ENCODE peak calls at places on chromosome 9, in four cellular contexts. L is mesenchymal stem cell, T is fibroblast of mammary gland, N is HepG2. W is an unnamed sample.

GRCh38 chr9:89387970-89388867 is 69.9 kb downstream of the SECISBP2 start:
- DNase-seq in T (peak), N (peak), L (peak), W (no peak)

GRCh38 chr9:130028493-130029222 is 14.3 kb downstream of the FNBP1 start:
- DNase-seq in T (no peak), N (peak), L (no peak), W (no peak)

GRCh38 chr9:35604578-35605335 is at the start of gene TESK1:
- DNase-seq in N (peak), T (peak), L (peak), W (peak)

GRCh38 chr9:82404484-82405280 is 416.1 kb downstream of the SPATA31D1 start:
- DNase-seq in L (peak), T (peak), N (no peak), W (no peak)

GRCh38 chr9:21854119-21854518 is 51.7 kb downstream of the MTAP start:
- DNase-seq in N (no peak), T (no peak), L (peak), W (no peak)

GRCh38 chr9:4905135-4905490 is 80.0 kb upstream of the JAK2 start:
- DNase-seq in L (no peak), T (no peak), N (no peak), W (no peak)

GRCh38 chr9:135268981-135269380 is 181.5 kb downstream of the OLFM1 start:
- DNase-seq in L (no peak), T (no peak), N (no peak), W (no peak)

GRCh38 chr9:18043978-18044377 is 430.0 kb upstream of the ADAMTSL1 start:
- DNase-seq in L (no peak), T (no peak), N (no peak), W (no peak)

GRCh38 chr9:93233033-93233432 is 49.1 kb downstream of the WNK2 start:
- DNase-seq in N (no peak), T (no peak), L (no peak), W (no peak)

GRCh38 chr9:5111696-5112095 is 73.7 kb downstream of the INSL6 start:
- DNase-seq in T (no peak), N (no peak), L (no peak), W (no peak)

GRCh38 chr9:89452561-89452960 is 45.4 kb downstream of the SEMA4D start:
- DNase-seq in L (no peak), T (no peak), N (no peak), W (no peak)

GRCh38 chr9:72856985-72857631 is 95.7 kb downstream of the ALDH1A1 start:
- DNase-seq in N (peak), T (peak), L (peak), W (no peak)

GRCh38 chr9:81411961-81412360 is 277.4 kb downstream of the TLE1 start:
- DNase-seq in L (peak), N (no peak), T (peak), W (no peak)

GRCh38 chr9:121783523-121784507 is 132.4 kb downstream of the DAB2IP start:
- DNase-seq in N (no peak), T (no peak), L (no peak), W (no peak)

GRCh38 chr9:6716766-6717165 is 41.0 kb upstream of the KDM4C start:
- DNase-seq in T (no peak), N (no peak), L (no peak), W (no peak)

GRCh38 chr9:130185494-130186005 is 13.3 kb downstream of the NCS1 start:
- DNase-seq in T (no peak), N (no peak), L (peak), W (no peak)

GRCh38 chr9:126516936-126517750 is 96.6 kb upstream of the LMX1B start:
- DNase-seq in T (peak), N (peak), L (peak), W (peak)

GRCh38 chr9:6877671-6878161 is 119.9 kb downstream of the KDM4C start:
- DNase-seq in N (peak), L (peak), T (peak), W (no peak)

GRCh38 chr9:32589083-32589713 is 16.2 kb upstream of the NDUFB6 start:
- DNase-seq in T (peak), N (peak), L (peak), W (no peak)

GRCh38 chr9:130030821-130031481 is 12.0 kb downstream of the FNBP1 start:
- DNase-seq in N (peak), L (no peak), T (no peak), W (no peak)

GRCh38 chr9:107548298-107549142 is 59.0 kb upstream of the KLF4 start:
- DNase-seq in N (peak), L (peak), T (peak), W (peak)

GRCh38 chr9:93209097-93209496 is 25.2 kb downstream of the WNK2 start:
- DNase-seq in N (peak), L (no peak), T (no peak), W (no peak)

GRCh38 chr9:127874301-127875216 is 2.9 kb downstream of the AK1 start:
- DNase-seq in N (no peak), L (no peak), T (no peak), W (no peak)

GRCh38 chr9:127875306-127875966 is 2.0 kb downstream of the AK1 start:
- DNase-seq in T (peak), N (no peak), L (peak), W (peak)

GRCh38 chr9:127873223-127873691 is 4.2 kb downstream of the AK1 start:
- DNase-seq in N (no peak), L (no peak), T (no peak), W (no peak)

GRCh38 chr9:127872492-127873222 is 4.8 kb downstream of the AK1 start:
- DNase-seq in T (no peak), N (no peak), L (no peak), W (no peak)

DNA sequence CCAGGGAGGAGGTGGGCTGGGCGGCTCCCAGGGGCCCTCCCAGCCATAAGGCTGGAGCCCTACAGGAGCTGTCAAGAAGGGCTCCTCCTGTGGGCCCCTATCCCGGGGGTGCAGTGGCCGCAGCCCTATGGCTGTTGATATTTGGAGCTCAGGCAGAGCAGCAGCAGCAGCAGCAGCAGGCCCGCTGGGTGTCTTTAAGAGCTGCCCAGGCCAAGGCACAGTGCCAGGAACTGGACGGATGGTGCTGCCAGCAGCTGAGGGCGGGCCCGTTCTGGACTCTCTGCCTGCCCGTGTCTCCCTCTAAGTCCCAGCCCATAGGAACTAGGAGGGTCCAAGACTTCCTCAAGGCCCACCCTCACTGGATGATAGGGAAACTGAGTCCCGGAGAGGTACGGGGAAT is 3.6 kb downstream of the AK1 start:
- DNase-seq in T (no peak), N (no peak), L (no peak), W (peak)
- H3K4me3 ChIP-seq in T (no peak), N (no peak), L (peak), W (no peak)

GRCh38 chr9:95316274-95316673 is 1.2 kb downstream of the FANCC start:
- DNase-seq in N (no peak), L (no peak), T (no peak), W (no peak)
- H3K4me3 ChIP-seq in N (peak), L (peak), T (peak), W (peak)

GRCh38 chr9:91210318-91210717 is 151.4 kb downstream of the AUH start:
- DNase-seq in N (no peak), T (peak), L (no peak), W (no peak)

GRCh38 chr9:91212592-91213243 is 149.0 kb downstream of the AUH start:
- DNase-seq in L (no peak), T (no peak), N (no peak), W (no peak)

GRCh38 chr9:91211919-91212318 is 149.8 kb downstream of the AUH start:
- DNase-seq in N (peak), T (no peak), L (no peak), W (no peak)

GRCh38 chr9:91208837-91209236 is 152.9 kb downstream of the AUH start:
- DNase-seq in L (no peak), T (no peak), N (no peak), W (no peak)

GRCh38 chr9:91211414-91211813 is 150.3 kb downstream of the AUH start:
- DNase-seq in T (no peak), L (no peak), N (no peak), W (no peak)
- H3K4me3 ChIP-seq in T (no peak), L (no peak), N (no peak), W (no peak)

DNA sequence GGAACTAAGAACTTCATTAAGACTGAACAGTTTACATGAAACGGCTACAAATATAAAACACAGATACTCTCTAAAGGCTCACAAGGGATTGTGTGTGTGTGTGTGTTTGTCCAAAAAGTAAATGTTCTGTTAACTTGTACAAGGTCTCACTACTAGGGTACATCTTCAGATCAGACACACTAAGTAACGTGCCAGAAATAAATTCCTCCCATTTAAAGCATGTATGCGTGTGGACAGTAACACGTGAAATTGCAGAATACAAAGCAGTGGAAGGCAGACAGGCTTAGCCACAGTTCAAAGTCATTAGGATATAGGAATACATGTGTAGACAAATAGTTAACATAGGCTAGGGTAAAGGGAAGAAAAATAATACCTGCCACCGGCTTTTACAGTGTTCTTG is 1.8 kb downstream of the BNC2 start:
- DNase-seq in T (peak), N (no peak), L (peak), W (no peak)
- H3K4me3 ChIP-seq in T (peak), N (no peak), L (peak), W (peak)

GRCh38 chr9:115864581-115864980 is 289.0 kb upstream of the PAPPA start:
- DNase-seq in L (no peak), N (no peak), T (no peak), W (no peak)
- H3K4me3 ChIP-seq in L (no peak), N (no peak), T (no peak), W (no peak)

GRCh38 chr9:69715825-69716224 is 43.7 kb upstream of the APBA1 start:
- DNase-seq in T (no peak), L (no peak), N (no peak), W (no peak)
- H3K4me3 ChIP-seq in T (no peak), L (no peak), N (no peak), W (no peak)

GRCh38 chr9:110251212-110251611 is 5.1 kb downstream of the TXN start:
- DNase-seq in L (peak), N (peak), T (no peak), W (no peak)
- H3K4me3 ChIP-seq in L (no peak), N (no peak), T (no peak), W (no peak)

GRCh38 chr9:137189297-137190295 is 1.1 kb downstream of the SSNA1 start:
- DNase-seq in N (no peak), L (no peak), T (no peak), W (no peak)
- H3K4me3 ChIP-seq in N (peak), L (peak), T (peak), W (peak)

DNA sequence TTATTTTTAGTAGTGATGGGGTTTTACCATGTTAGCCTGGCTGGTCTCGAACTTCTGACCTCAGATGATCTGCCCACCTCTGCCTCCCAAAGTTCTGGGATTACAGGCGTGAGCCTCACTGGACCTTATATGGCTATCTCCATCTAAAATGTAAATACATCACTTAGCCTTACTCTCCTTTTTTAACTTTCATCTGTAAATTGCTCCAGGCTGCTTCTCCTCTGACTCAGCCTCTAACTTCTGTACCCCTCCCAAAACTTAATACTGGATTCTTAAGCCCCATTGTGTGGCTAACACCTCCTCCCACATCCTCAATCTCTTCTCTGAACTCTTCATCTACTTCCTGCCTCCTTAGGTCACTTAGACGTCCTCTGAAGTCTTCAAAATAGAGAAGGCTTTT is 4.0 kb downstream of the SNX30 start:
- DNase-seq in L (no peak), T (peak), N (no peak), W (peak)
- H3K4me3 ChIP-seq in L (no peak), T (no peak), N (no peak), W (no peak)

DNA sequence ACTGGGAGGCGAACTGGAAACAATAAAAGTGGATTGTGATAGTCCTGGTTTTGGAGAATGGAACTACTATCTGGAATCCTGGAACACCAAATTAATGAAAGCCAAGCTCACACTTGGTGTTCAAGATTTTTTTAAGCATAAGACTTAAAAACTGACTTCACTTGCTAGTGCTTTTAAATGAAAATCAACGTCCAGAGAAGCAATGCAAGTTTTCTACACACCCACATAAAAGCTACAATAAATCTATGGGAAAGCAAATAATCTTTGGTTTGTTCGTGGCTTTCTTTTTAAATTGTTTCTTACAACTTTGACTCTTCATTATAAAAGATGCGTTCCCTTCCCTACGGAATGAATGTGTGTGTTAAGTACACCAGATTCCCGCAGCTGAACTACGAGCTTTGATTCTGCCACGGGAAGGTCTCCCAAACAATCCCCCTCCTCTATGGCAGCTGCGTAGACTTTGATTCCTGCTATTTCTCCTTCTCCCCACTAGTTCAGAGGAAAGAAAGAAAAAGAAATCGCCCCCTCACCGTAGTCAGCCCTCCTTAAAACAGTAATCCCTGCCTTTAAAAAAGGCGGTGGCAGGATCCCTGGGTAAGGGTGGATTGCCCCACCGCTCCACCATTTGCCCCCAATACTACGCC is 1057.2 kb upstream of the DMAC1 start:
- DNase-seq in N (no peak), T (peak), L (peak), W (no peak)
- H3K4me3 ChIP-seq in N (peak), T (peak), L (peak), W (no peak)

W was measured in MG63.